ENCODE peak calls at places on chromosomes 6 and 20, in nine cellular contexts. I, X, Z, K, L, D, Q, P and R are unnamed samples.

GRCh38 chr20:4225778-4226177 is 210.4 kb upstream of the RNF24 start:
- DNase-seq in I (peak; percentile 97), X (no peak), Z (no peak), K (peak; percentile 53), L (peak; percentile 88), D (no peak), Q (no peak), P (no peak), R (peak; percentile 41)

GRCh38 chr20:44785768-44786167 is 24.6 kb downstream of the RIMS4 start:
- DNase-seq in I (no peak), X (no peak), Z (no peak), K (no peak), L (no peak), D (no peak), Q (no peak), P (no peak), R (no peak)

GRCh38 chr6:105474234-105474633 is 71.4 kb upstream of the PREP start:
- DNase-seq in I (peak; percentile 27), X (no peak), Z (no peak), K (no peak), L (peak; percentile 95), D (no peak), Q (no peak), P (no peak), R (no peak)

GRCh38 chr20:58675641-58676040 is 17.0 kb upstream of the NPEPL1 start:
- DNase-seq in I (no peak), X (no peak), Z (no peak), K (no peak), L (no peak), D (no peak), Q (no peak), P (no peak), R (no peak)

GRCh38 chr20:54255157-54255556 is 47.3 kb downstream of the PFDN4 start:
- DNase-seq in I (peak; percentile 58), X (no peak), Z (no peak), K (no peak), L (no peak), D (no peak), Q (no peak), P (no peak), R (no peak)

GRCh38 chr6:29702519-29703103 is 20.6 kb upstream of the HLA-F start:
- DNase-seq in I (peak; percentile 13), X (peak; percentile 33), Z (peak; percentile 81), K (no peak), L (no peak), D (no peak), Q (no peak), P (peak; percentile 80), R (peak; percentile 66)

GRCh38 chr20:2752631-2753455 is 47.6 kb downstream of the CPXM1 start:
- DNase-seq in I (peak; percentile 53), X (no peak), Z (no peak), K (no peak), L (no peak), D (no peak), Q (no peak), P (peak; percentile 62), R (peak; percentile 79)

GRCh38 chr20:14861028-14861699 is 523.8 kb upstream of the FLRT3 start:
- DNase-seq in I (no peak), X (no peak), Z (no peak), K (no peak), L (no peak), D (no peak), Q (no peak), P (no peak), R (no peak)

GRCh38 chr6:106256201-106256968 is 69.2 kb downstream of the ATG5 start:
- DNase-seq in I (peak; percentile 31), X (no peak), Z (no peak), K (no peak), L (no peak), D (no peak), Q (no peak), P (no peak), R (no peak)

GRCh38 chr6:109526905-109527628 is 44.0 kb upstream of the ZBTB24 start:
- DNase-seq in I (peak; percentile 87), X (no peak), Z (no peak), K (peak; percentile 28), L (peak; percentile 30), D (no peak), Q (no peak), P (no peak), R (peak; percentile 80)

GRCh38 chr6:11447265-11447664 is 90.3 kb upstream of the TMEM170B start:
- DNase-seq in I (no peak), X (no peak), Z (no peak), K (no peak), L (no peak), D (no peak), Q (no peak), P (no peak), R (no peak)

GRCh38 chr20:18916886-18917785 is 103.6 kb downstream of the SCP2D1 start:
- DNase-seq in I (no peak), X (no peak), Z (no peak), K (no peak), L (no peak), D (no peak), Q (no peak), P (no peak), R (no peak)

GRCh38 chr6:6734463-6735455 is 146.2 kb downstream of the LY86 start:
- DNase-seq in I (no peak), X (no peak), Z (no peak), K (no peak), L (no peak), D (no peak), Q (no peak), P (no peak), R (no peak)

GRCh38 chr6:6738108-6738507 is 149.6 kb downstream of the LY86 start:
- DNase-seq in I (no peak), X (no peak), Z (no peak), K (no peak), L (no peak), D (no peak), Q (no peak), P (no peak), R (no peak)

GRCh38 chr6:6738922-6739717 is 150.6 kb downstream of the LY86 start:
- DNase-seq in I (no peak), X (no peak), Z (no peak), K (no peak), L (no peak), D (no peak), Q (no peak), P (no peak), R (no peak)

GRCh38 chr6:6737666-6738065 is 149.1 kb downstream of the LY86 start:
- DNase-seq in I (no peak), X (no peak), Z (no peak), K (no peak), L (no peak), D (no peak), Q (no peak), P (no peak), R (no peak)

GRCh38 chr6:6736753-6737654 is 148.5 kb downstream of the LY86 start:
- DNase-seq in I (peak; percentile 34), X (peak; percentile 84), Z (peak; percentile 97), K (peak; percentile 86), L (no peak), D (peak; percentile 72), Q (peak; percentile 84), P (no peak), R (peak; percentile 69)
- H3K4me3 ChIP-seq in I (peak overlapping the region; percentile 47), X (peak overlapping the region; percentile 63), Z (peak overlapping the region; percentile 60), K (no peak overlapping the region), L (peak overlapping the region; percentile 37), D (peak overlapping the region; percentile 41), Q (peak overlapping the region; percentile 49), P (no peak overlapping the region), R (no peak overlapping the region)

GRCh38 chr6:125346926-125347563 is 45.3 kb upstream of the HDDC2 start:
- DNase-seq in I (no peak), X (no peak), Z (no peak), K (no peak), L (no peak), D (no peak), Q (no peak), P (no peak), R (no peak)

GRCh38 chr6:125341460-125341859 is 39.7 kb upstream of the HDDC2 start:
- DNase-seq in I (no peak), X (no peak), Z (no peak), K (no peak), L (no peak), D (no peak), Q (no peak), P (no peak), R (no peak)

GRCh38 chr6:125340946-125341345 is 39.2 kb upstream of the HDDC2 start:
- DNase-seq in I (no peak), X (no peak), Z (no peak), K (no peak), L (no peak), D (no peak), Q (no peak), P (no peak), R (no peak)

DNA sequence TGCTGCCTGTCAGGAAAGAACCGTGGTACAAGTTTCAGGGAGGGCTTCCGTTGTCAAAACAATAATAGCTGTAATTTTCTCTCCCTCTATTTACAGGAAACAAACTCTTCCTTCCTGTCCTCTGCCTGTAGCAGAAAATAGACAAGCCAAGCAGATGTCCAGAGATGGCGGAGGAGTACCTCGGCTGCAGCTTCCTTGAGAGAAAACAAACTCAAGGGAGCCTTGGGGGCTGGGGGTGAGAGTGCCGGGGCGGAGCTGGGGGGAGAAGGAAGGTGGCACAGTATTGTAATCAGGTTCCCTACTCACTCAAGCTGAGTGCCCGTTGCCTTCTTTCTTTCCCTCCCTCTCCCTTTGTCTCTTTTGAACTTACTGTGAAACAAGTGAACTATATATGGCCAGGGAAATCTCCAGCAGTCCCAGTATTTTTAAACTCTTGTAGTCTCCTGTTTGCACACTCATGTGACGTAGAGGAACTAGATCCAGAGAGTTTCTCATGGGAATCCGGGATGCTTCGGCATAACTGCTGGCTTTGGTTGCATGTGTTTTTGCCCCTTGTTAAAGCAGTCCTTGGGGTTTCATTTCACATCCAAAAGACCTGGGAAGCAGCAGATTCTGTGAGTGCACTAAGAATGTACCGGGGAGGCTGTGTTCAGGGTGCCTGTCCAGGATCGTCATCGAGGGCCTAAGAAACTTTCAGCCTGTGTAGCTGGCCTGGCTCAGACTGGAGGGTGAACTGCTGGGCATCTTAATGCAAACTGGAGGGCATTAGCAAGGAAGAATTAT is 44.6 kb upstream of the HDDC2 start:
- DNase-seq in I (peak; percentile 24), X (no peak), Z (no peak), K (no peak), L (no peak), D (peak; percentile 72), Q (no peak), P (no peak), R (no peak)
- H3K4me3 ChIP-seq in I (peak overlapping the region; percentile 33), X (peak overlapping the region; percentile 39), Z (peak overlapping the region; percentile 29), K (no peak overlapping the region), L (no peak overlapping the region), D (peak overlapping the region; percentile 44), Q (peak overlapping the region; percentile 10), P (no peak overlapping the region), R (no peak overlapping the region)

GRCh38 chr6:168582581-168582981 is 141.6 kb downstream of the SMOC2 start:
- DNase-seq in I (no peak), X (no peak), Z (no peak), K (no peak), L (no peak), D (peak; percentile 55), Q (no peak), P (no peak), R (no peak)
- H3K4me3 ChIP-seq in I (no peak overlapping the region), X (no peak overlapping the region), Z (no peak overlapping the region), K (no peak overlapping the region), L (no peak overlapping the region), D (no peak overlapping the region), Q (no peak overlapping the region), P (no peak overlapping the region), R (no peak overlapping the region)

DNA sequence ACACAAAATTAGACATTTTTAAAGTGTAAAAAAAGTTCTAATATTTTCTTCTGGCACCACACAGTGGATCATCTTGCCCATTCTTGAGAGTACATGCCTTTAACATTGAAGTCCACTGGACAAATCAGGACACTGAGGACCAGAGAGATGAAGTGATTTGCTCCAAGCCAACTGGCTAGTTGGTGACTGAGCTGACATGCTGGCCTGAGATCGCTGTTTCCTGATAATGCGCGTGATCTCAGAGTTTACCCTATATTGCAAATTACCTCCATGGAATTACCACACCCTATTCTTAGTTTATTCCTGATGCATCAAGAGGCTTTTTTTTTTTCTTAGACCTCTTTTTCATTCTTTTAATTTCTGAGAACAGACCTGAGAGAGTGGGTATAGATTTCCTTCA is 432.8 kb downstream of the CD83 start:
- DNase-seq in I (no peak), X (no peak), Z (no peak), K (no peak), L (no peak), D (no peak), Q (no peak), P (no peak), R (no peak)
- H3K4me3 ChIP-seq in I (no peak overlapping the region), X (no peak overlapping the region), Z (no peak overlapping the region), K (no peak overlapping the region), L (no peak overlapping the region), D (no peak overlapping the region), Q (no peak overlapping the region), P (no peak overlapping the region), R (no peak overlapping the region)